ENCODE peak calls at places on chromosomes 4 and X, in five cellular contexts. A is adipocyte; Y is NCI-H2029 treated with DMSO at 0.1 percent for 48 hours; W is EL; J is CD8-positive, alpha-beta memory T cell. U is an unnamed sample.

GRCh38 chrX:18410038-18410437 is 15.4 kb upstream of the CDKL5 start:
- DNase-seq in A (peak; percentile 57), Y (no peak), W (peak; percentile 10), J (no peak), U (no peak)

GRCh38 chrX:53798281-53798680 is 111.8 kb upstream of the HUWE1 start:
- DNase-seq in A (no peak), Y (no peak), W (no peak), J (no peak), U (no peak)

GRCh38 chr4:121062466-121062975 is 9.8 kb downstream of the NDNF start:
- DNase-seq in A (no peak), Y (no peak), W (no peak), J (no peak), U (no peak)

GRCh38 chr4:2141762-2142520 is 82.8 kb downstream of the NAT8L start:
- DNase-seq in A (no peak), Y (no peak), W (no peak), J (no peak), U (peak; percentile 41)

GRCh38 chrX:31423575-31424284 is 351.9 kb upstream of the FTHL17 start:
- DNase-seq in A (peak; percentile 73), Y (no peak), W (peak; percentile 60), J (no peak), U (no peak)

GRCh38 chrX:72094894-72095293 is 36.8 kb downstream of the RTL5 start:
- DNase-seq in A (no peak), Y (no peak), W (no peak), J (peak; percentile 51), U (peak; percentile 39)

GRCh38 chrX:112614640-112615039 is 65.1 kb downstream of the LHFPL1 start:
- DNase-seq in A (peak; percentile 61), Y (no peak), W (no peak), J (no peak), U (no peak)

GRCh38 chr4:164501074-164501473 is 252.9 kb upstream of the SMIM31 start:
- DNase-seq in A (no peak), Y (no peak), W (no peak), J (no peak), U (no peak)

GRCh38 chr4:150357829-150358228 is 224.1 kb upstream of the MAB21L2 start:
- DNase-seq in A (no peak), Y (no peak), W (no peak), J (no peak), U (no peak)

GRCh38 chr4:139642364-139642763 is 23.3 kb upstream of the MGST2 start:
- DNase-seq in A (peak; percentile 67), Y (no peak), W (peak; percentile 89), J (no peak), U (no peak)

GRCh38 chrX:103782640-103783039 is 6.0 kb downstream of the PLP1 start:
- DNase-seq in A (no peak), Y (no peak), W (no peak), J (no peak), U (no peak)

GRCh38 chrX:47283015-47283771 is 50.4 kb downstream of the USP11 start:
- DNase-seq in A (peak; percentile 39), Y (no peak), W (peak; percentile 42), J (no peak), U (peak; percentile 34)

GRCh38 chrX:118730500-118731247 is 3.3 kb downstream of the IL13RA1 start:
- DNase-seq in A (peak; percentile 70), Y (no peak), W (peak; percentile 64), J (no peak), U (no peak)

GRCh38 chrX:148501121-148502066 is 977 bp downstream of the AFF2 start:
- DNase-seq in A (no peak), Y (no peak), W (no peak), J (no peak), U (peak; percentile 11)

GRCh38 chr4:13627185-13627605 is 330 bp downstream of the BOD1L1 start:
- DNase-seq in A (no peak), Y (no peak), W (peak; percentile 21), J (no peak), U (no peak)

GRCh38 chr4:73308286-73308685 is 49.7 kb upstream of the ANKRD17 start:
- DNase-seq in A (peak; percentile 51), Y (no peak), W (peak; percentile 47), J (no peak), U (peak; percentile 10)

GRCh38 chr4:63787326-63787725 is 621.9 kb downstream of the TECRL start:
- DNase-seq in A (no peak), Y (no peak), W (no peak), J (no peak), U (no peak)

GRCh38 chr4:1234811-1235292 is 14.1 kb downstream of the CTBP1 start:
- DNase-seq in A (no peak), Y (no peak), W (no peak), J (no peak), U (no peak)

GRCh38 chrX:149079805-149080406 is 425.2 kb downstream of the IDS start:
- DNase-seq in A (no peak), Y (no peak), W (no peak), J (no peak), U (no peak)

GRCh38 chr4:51895816-51896408 is 53.0 kb downstream of the DCUN1D4 start:
- DNase-seq in A (peak; percentile 93), Y (peak; percentile 6), W (peak; percentile 65), J (peak; percentile 32), U (peak; percentile 70)

GRCh38 chr4:4662230-4662629 is 120.4 kb upstream of the STX18 start:
- DNase-seq in A (no peak), Y (no peak), W (no peak), J (no peak), U (no peak)

GRCh38 chr4:177214935-177215334 is 94.7 kb upstream of the NEIL3 start:
- DNase-seq in A (no peak), Y (no peak), W (peak; percentile 71), J (no peak), U (no peak)

GRCh38 chrX:84735025-84735424 is 232.8 kb upstream of the HDX start:
- DNase-seq in A (no peak), Y (no peak), W (peak; percentile 0), J (no peak), U (no peak)

GRCh38 chrX:14051416-14051815 is 21.7 kb upstream of the GEMIN8 start:
- DNase-seq in A (peak; percentile 10), Y (no peak), W (no peak), J (no peak), U (no peak)

U was measured in GM20000.